ENCODE peak calls at places on chromosome 3, in four cellular contexts. K is COLO829, V is body of pancreas, H is frontal cortex. S is an unnamed sample.
A peak's percentile ranks its signal among the peaks of the same experiment; 100 is the strongest.

GRCh38 chr3:8767667-8768363 is 1.6 kb downstream of the OXTR start:
- DNase-seq in K (no peak), V (peak; percentile 51), H (no peak), S (peak; percentile 30)

GRCh38 chr3:156816091-156816793 is 9.9 kb upstream of the LEKR1 start:
- DNase-seq in K (no peak), H (peak; percentile 31), V (peak; percentile 61), S (peak; percentile 51)

GRCh38 chr3:170869645-170870593 is at the start of gene RPL22L1:
- DNase-seq in K (peak; percentile 97), H (peak; percentile 79), V (peak; percentile 95), S (peak; percentile 92)

GRCh38 chr3:151806838-151807237 is 7.1 kb upstream of the AADAC start:
- DNase-seq in H (no peak), V (no peak), K (no peak), S (no peak)

GRCh38 chr3:154885016-154885415 is 195.1 kb upstream of the MME start:
- DNase-seq in K (no peak), H (no peak), V (no peak), S (no peak)

GRCh38 chr3:188788621-188789081 is 383.1 kb upstream of the TPRG1 start:
- DNase-seq in H (no peak), K (peak; percentile 80), V (no peak), S (no peak)

GRCh38 chr3:30643763-30644462 is 37.5 kb downstream of the TGFBR2 start:
- DNase-seq in H (no peak), V (no peak), K (no peak), S (peak; percentile 35)

GRCh38 chr3:137763594-137763938 is 549 bp upstream of the SOX14 start:
- DNase-seq in V (no peak), H (no peak), K (no peak), S (no peak)

GRCh38 chr3:19474169-19474568 is 325.9 kb downstream of the KCNH8 start:
- DNase-seq in K (no peak), H (no peak), V (no peak), S (no peak)

GRCh38 chr3:42095540-42095939 is 4.4 kb downstream of the TRAK1 start:
- DNase-seq in H (no peak), V (no peak), K (no peak), S (no peak)

GRCh38 chr3:123741058-123741511 is 143.0 kb downstream of the MYLK start:
- DNase-seq in H (no peak), K (no peak), V (no peak), S (no peak)

GRCh38 chr3:134311693-134312071 is 61.0 kb upstream of the RYK start:
- DNase-seq in V (no peak), K (no peak), H (no peak), S (no peak)

GRCh38 chr3:9946112-9947024 is 5.8 kb downstream of the PRRT3 start:
- DNase-seq in H (peak; percentile 88), K (peak; percentile 47), V (peak; percentile 95), S (peak; percentile 60)

GRCh38 chr3:177337548-177338331 is 140.5 kb upstream of the TBL1XR1 start:
- DNase-seq in K (no peak), H (no peak), V (no peak), S (peak; percentile 77)

GRCh38 chr3:39383913-39384664 is 919 bp downstream of the SLC25A38 start:
- DNase-seq in H (peak; percentile 99), K (peak; percentile 97), V (peak; percentile 99), S (peak; percentile 95)

GRCh38 chr3:119418091-119418512 is 45.3 kb downstream of the TMEM39A start:
- DNase-seq in H (no peak), V (no peak), K (no peak), S (no peak)

GRCh38 chr3:16741890-16742289 is 136.7 kb upstream of the DAZL start:
- DNase-seq in H (no peak), K (no peak), V (no peak), S (no peak)

GRCh38 chr3:110027446-110027845 is 690.1 kb upstream of the DPPA4 start:
- DNase-seq in K (no peak), H (no peak), V (no peak), S (no peak)

GRCh38 chr3:87207500-87207899 is 19.6 kb upstream of the CHMP2B start:
- DNase-seq in V (no peak), H (no peak), K (no peak), S (no peak)

GRCh38 chr3:177601120-177601519 is 403.8 kb upstream of the TBL1XR1 start:
- DNase-seq in H (no peak), V (no peak), K (no peak), S (no peak)

GRCh38 chr3:142779591-142779990 is 55.8 kb downstream of the TRPC1 start:
- DNase-seq in H (no peak), K (peak; percentile 3), V (no peak), S (no peak)

GRCh38 chr3:46089237-46090011 is 62.1 kb upstream of the XCR1 start:
- DNase-seq in K (peak; percentile 71), H (no peak), V (peak; percentile 33), S (peak; percentile 67)

GRCh38 chr3:177177670-177178295 is 19.5 kb downstream of the TBL1XR1 start:
- DNase-seq in H (no peak), K (no peak), V (peak; percentile 31), S (no peak)

GRCh38 chr3:66454464-66454859 is 46.4 kb downstream of the LRIG1 start:
- DNase-seq in H (no peak), V (no peak), K (no peak), S (no peak)

GRCh38 chr3:7204848-7205156 is 343.9 kb downstream of the GRM7 start:
- DNase-seq in K (no peak), V (no peak), H (no peak), S (no peak)

GRCh38 chr3:188842628-188843027 is 329.1 kb upstream of the TPRG1 start:
- DNase-seq in V (no peak), H (no peak), K (no peak), S (no peak)

GRCh38 chr3:57068437-57069089 is 8.1 kb downstream of the SPATA12 start:
- DNase-seq in K (peak; percentile 56), H (no peak), V (peak; percentile 16), S (peak; percentile 85)

GRCh38 chr3:49805884-49806701 is 3.0 kb downstream of the INKA1 start:
- DNase-seq in H (no peak), V (no peak), K (no peak), S (no peak)

GRCh38 chr3:30073622-30074021 is 532.8 kb upstream of the TGFBR2 start:
- DNase-seq in K (peak; percentile 53), V (no peak), H (no peak), S (no peak)

GRCh38 chr3:153055779-153056178 is 106.2 kb upstream of the RAP2B start:
- DNase-seq in H (no peak), K (no peak), V (no peak), S (no peak)

GRCh38 chr3:69200384-69201068 is 78.1 kb upstream of the LMOD3 start:
- DNase-seq in K (no peak), V (peak; percentile 76), H (no peak), S (no peak)

GRCh38 chr3:105355355-105356063 is 11.2 kb upstream of the ALCAM start:
- DNase-seq in K (peak; percentile 93), V (no peak), H (no peak), S (no peak)

GRCh38 chr3:183122257-183122932 is 23.1 kb upstream of the MCCC1 start:
- DNase-seq in H (peak; percentile 67), K (peak; percentile 88), V (no peak), S (no peak)

GRCh38 chr3:97981886-97982285 is 9.7 kb upstream of the RIOX2 start:
- DNase-seq in V (no peak), K (peak; percentile 68), H (no peak), S (no peak)

GRCh38 chr3:63193647-63194046 is 84.5 kb upstream of the SYNPR start:
- DNase-seq in H (peak; percentile 11), V (no peak), K (peak; percentile 83), S (no peak)

GRCh38 chr3:58664611-58665010 is 2.0 kb downstream of the FAM3D start:
- DNase-seq in V (no peak), K (no peak), H (no peak), S (no peak)

GRCh38 chr3:122299872-122300460 is 25.1 kb upstream of the CSTA start:
- DNase-seq in K (peak; percentile 26), V (peak; percentile 26), H (no peak), S (no peak)

GRCh38 chr3:185645596-185646381 is 59.7 kb downstream of the SENP2 start:
- DNase-seq in H (no peak), K (no peak), V (no peak), S (no peak)